ENCODE peak calls at places on chromosomes 13 and 19, in ten cellular contexts. S is adrenal gland, O is hepatocyte, C is small intestine, Y is H9, I is right cardiac atrium, H is AG04450, L is PC-3, U is SK-N-SH, N is GM23248. F is an unnamed sample.

GRCh38 chr19:49301866-49302252 is 23.1 kb downstream of the SLC6A16 start:
- DNase-seq in I (no peak), C (no peak), Y (no peak), O (no peak), S (no peak), H (no peak), U (no peak), N (no peak), L (no peak), F (no peak)

GRCh38 chr19:1929051-1929742 is 11.8 kb upstream of the CSNK1G2 start:
- DNase-seq in Y (peak), L (peak), S (peak), O (peak), N (peak), I (peak), C (peak), U (peak), H (no peak), F (peak)

GRCh38 chr13:114044486-114044885 is 70.6 kb upstream of the C13orf46 start:
- DNase-seq in C (no peak), I (peak), U (no peak), H (no peak), S (no peak), O (no peak), N (peak), L (no peak), Y (no peak), F (no peak)

GRCh38 chr13:36872621-36873020 is 47.4 kb downstream of the SMAD9 start:
- DNase-seq in U (no peak), Y (peak), O (no peak), C (no peak), I (no peak), L (no peak), H (no peak), S (no peak), N (no peak), F (peak)

GRCh38 chr13:102400619-102401125 is 1.2 kb downstream of the FGF14 start:
- DNase-seq in I (peak), U (peak), N (peak), S (no peak), H (no peak), O (no peak), C (no peak), Y (peak), L (no peak), F (no peak)

GRCh38 chr19:16423891-16424290 is 47.9 kb downstream of the EPS15L1 start:
- DNase-seq in Y (no peak), L (no peak), U (no peak), C (no peak), S (no peak), O (no peak), H (no peak), I (no peak), N (no peak), F (no peak)

GRCh38 chr19:39428309-39429112 is 7.2 kb downstream of the RPS16 start:
- DNase-seq in S (peak), I (peak), C (peak), O (peak), Y (peak), U (no peak), L (no peak), N (peak), H (peak), F (peak)

GRCh38 chr19:48397636-48398328 is 4.3 kb downstream of the GRIN2D start:
- DNase-seq in L (no peak), U (no peak), O (no peak), S (no peak), H (no peak), Y (no peak), C (no peak), I (no peak), N (peak), F (no peak)

GRCh38 chr13:30191491-30192100 is 115.8 kb downstream of the KATNAL1 start:
- DNase-seq in U (no peak), H (no peak), S (no peak), I (no peak), O (peak), Y (no peak), C (peak), N (peak), L (peak), F (no peak)

GRCh38 chr19:4172861-4173473 is 9.4 kb downstream of the SIRT6 start:
- DNase-seq in U (peak), H (no peak), L (peak), Y (peak), I (peak), N (peak), C (peak), O (peak), S (peak), F (peak)

GRCh38 chr13:30908416-30908980 is 2.4 kb downstream of the MEDAG start:
- DNase-seq in N (peak), H (no peak), I (peak), U (peak), C (no peak), O (peak), S (no peak), Y (no peak), L (no peak), F (peak)

GRCh38 chr13:27966641-27967202 is 2.4 kb downstream of the CDX2 start:
- DNase-seq in L (no peak), H (no peak), Y (peak), N (no peak), S (no peak), I (no peak), O (no peak), C (peak), U (peak), F (no peak)

GRCh38 chr13:46160065-46160464 is 21.9 kb downstream of the LCP1 start:
- DNase-seq in O (no peak), I (no peak), U (no peak), C (no peak), S (no peak), L (no peak), H (no peak), N (no peak), Y (no peak), F (no peak)

GRCh38 chr13:46158222-46158621 is 23.8 kb downstream of the LCP1 start:
- DNase-seq in O (no peak), L (no peak), N (no peak), Y (no peak), C (no peak), U (no peak), S (no peak), I (no peak), H (no peak), F (no peak)

GRCh38 chr13:46160474-46161066 is 21.4 kb downstream of the LCP1 start:
- DNase-seq in I (no peak), N (peak), U (peak), S (no peak), H (peak), C (peak), O (peak), Y (no peak), L (peak), F (no peak)

GRCh38 chr13:46154136-46154854 is 27.7 kb downstream of the LCP1 start:
- DNase-seq in N (no peak), I (no peak), O (no peak), Y (no peak), U (no peak), H (no peak), C (no peak), L (no peak), S (no peak), F (no peak)

DNA sequence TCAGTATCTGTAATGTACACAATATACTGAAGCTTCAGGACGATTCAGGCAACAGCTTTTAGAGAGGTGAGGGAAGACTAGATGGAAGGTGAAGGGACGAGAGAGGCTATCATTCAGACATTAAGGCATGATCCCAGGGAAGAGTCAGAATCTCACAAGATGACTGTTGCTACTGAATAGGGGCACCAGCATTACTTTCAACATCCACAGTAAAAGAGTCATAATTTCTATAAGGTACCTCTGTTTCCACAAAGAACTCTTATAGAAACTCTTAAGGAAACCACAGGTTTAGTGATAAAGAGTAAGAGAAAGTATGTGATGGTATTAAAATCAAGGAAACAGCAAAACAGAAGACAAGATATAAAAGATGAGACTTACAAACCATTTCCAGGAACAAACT is 23.0 kb downstream of the LCP1 start:
- DNase-seq in S (no peak), U (no peak), L (no peak), I (no peak), N (no peak), C (no peak), H (no peak), Y (no peak), O (no peak), F (no peak)
- H3K27ac ChIP-seq in S (no peak), U (no peak), L (no peak), I (no peak), N (no peak), C (no peak), H (no peak), Y (no peak), O (no peak), F (no peak)

DNA sequence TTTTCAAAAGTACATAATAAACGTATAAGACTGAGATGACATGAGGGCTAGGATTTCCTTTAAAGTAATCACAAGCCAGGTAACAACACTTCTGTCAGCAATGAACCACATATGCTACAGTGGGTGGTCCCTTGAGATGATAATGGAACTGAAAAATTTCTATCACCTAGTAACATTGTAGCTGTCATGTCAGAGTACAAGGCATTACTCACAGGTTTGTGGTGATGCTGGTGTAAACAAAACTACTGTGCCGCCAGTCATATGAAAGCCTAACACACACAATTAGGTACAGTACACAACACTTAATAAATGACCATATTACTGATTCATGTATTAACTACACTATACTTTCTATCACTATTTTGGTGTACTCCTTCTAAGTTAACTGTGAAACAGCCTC is 36.8 kb downstream of the MIPEP start:
- DNase-seq in H (no peak), S (no peak), O (no peak), I (no peak), Y (no peak), L (no peak), N (no peak), U (no peak), C (no peak), F (no peak)
- H3K27ac ChIP-seq in H (no peak), S (no peak), O (no peak), I (no peak), Y (no peak), L (no peak), N (no peak), U (no peak), C (no peak), F (no peak)

DNA sequence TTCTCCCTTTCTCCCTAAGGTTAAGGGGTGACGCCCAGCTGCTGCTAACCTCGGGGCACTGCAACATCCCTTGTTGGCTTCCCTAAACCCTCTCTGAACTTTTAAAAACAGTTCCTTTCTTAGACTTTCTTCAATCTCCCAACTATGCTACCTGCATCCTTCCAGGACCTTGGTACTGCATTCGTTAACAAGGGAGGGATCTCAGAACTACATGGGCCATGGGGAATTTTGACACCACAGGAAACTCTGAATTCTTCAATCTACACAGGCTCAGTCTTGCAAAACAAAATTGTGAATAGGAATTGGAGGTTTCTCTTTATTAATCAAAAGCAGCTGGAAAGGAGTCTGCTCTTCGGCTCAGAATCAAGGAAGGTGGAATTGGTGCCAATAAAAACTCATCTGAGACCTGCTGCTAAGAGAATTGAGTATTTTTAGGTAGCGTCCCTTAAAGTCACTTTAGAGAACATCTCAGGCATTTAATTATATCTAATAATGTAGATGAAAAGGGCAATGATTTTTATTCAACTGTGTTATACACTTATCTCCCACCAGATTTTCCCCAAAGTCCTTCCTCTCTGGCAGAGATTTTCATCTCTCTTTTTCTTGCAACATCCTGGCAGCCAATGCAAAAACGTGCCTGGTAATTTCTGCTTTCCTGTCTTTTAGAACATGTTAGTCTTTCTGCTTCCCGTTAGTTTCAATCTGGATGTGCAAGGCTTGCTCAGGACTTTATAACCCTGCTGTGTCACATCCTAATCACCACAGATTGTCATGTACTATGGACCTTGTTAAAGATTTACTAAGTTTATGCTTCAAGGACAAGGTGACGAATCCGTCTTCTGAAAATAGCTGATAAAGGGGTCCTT is 69.1 kb upstream of the SLC15A1 start:
- DNase-seq in I (no peak), C (peak), H (no peak), N (peak), S (peak), Y (no peak), L (no peak), O (peak), U (peak), F (no peak)
- H3K27ac ChIP-seq in I (peak), C (peak), H (no peak), N (peak), S (peak), Y (no peak), L (no peak), O (peak), U (peak), F (peak)

GRCh38 chr13:44540761-44541434 is 35.2 kb downstream of the TSC22D1 start:
- DNase-seq in C (no peak), Y (no peak), L (no peak), S (no peak), U (no peak), H (no peak), O (no peak), N (no peak), I (no peak), F (no peak)
- H3K27ac ChIP-seq in C (no peak), Y (no peak), L (no peak), S (no peak), U (no peak), H (no peak), O (no peak), N (no peak), I (no peak), F (no peak)

DNA sequence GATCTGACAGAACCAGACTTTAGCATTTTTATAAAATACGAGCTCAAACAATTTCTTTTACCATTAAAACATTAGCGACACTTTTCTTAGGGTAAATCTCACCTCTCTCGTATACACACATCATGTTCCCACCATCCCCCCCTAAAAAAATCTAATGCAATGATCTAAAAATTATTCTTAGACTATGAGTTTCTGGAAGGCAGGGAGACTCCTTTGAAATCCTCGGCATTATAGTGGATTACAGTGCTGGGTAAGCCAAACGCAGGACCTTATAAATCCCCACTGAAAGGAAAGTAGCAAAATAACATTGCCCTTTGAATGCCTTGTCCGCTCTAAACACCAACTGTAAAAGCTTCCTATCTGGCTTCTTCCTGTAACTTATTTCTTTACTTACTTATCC is 35.1 kb downstream of the NUFIP1 start:
- DNase-seq in U (no peak), C (no peak), S (no peak), L (no peak), I (no peak), O (no peak), N (no peak), Y (no peak), H (no peak), F (no peak)
- H3K27ac ChIP-seq in U (no peak), C (no peak), S (no peak), L (no peak), I (no peak), O (no peak), N (no peak), Y (no peak), H (no peak), F (peak)

GRCh38 chr19:43461303-43461702 is 4.1 kb downstream of the LYPD3 start:
- DNase-seq in C (no peak), Y (no peak), U (no peak), L (no peak), H (no peak), N (no peak), I (no peak), O (no peak), S (no peak), F (no peak)
- H3K27ac ChIP-seq in C (no peak), Y (no peak), U (no peak), L (no peak), H (no peak), N (no peak), I (no peak), O (no peak), S (no peak), F (no peak)

F was measured in testis.